ENCODE peak calls at places on chromosome 12, in eight cellular contexts. B, U, K, S, A, O, H and Q are unnamed samples.

GRCh38 chr12:31118347-31118830 is 44.7 kb downstream of the DDX11 start:
- DNase-seq in B (no peak), U (no peak), K (no peak), S (peak; percentile 57), A (peak; percentile 66), O (peak; percentile 68), H (no peak), Q (no peak)

GRCh38 chr12:114004402-114004801 is 38.3 kb upstream of the RBM19 start:
- DNase-seq in B (no peak), U (no peak), K (no peak), S (no peak), A (no peak), O (no peak), H (no peak), Q (no peak)

GRCh38 chr12:13945641-13946040 is 35.8 kb downstream of the GRIN2B start:
- DNase-seq in B (no peak), U (no peak), K (no peak), S (no peak), A (no peak), O (no peak), H (no peak), Q (no peak)

GRCh38 chr12:124457287-124458219 is 109.9 kb downstream of the NCOR2 start:
- DNase-seq in B (peak; percentile 54), U (no peak), K (no peak), S (no peak), A (no peak), O (no peak), H (peak; percentile 90), Q (peak; percentile 61)

GRCh38 chr12:12428047-12428446 is 71.2 kb downstream of the BORCS5 start:
- DNase-seq in B (no peak), U (no peak), K (no peak), S (no peak), A (no peak), O (no peak), H (no peak), Q (no peak)

GRCh38 chr12:56836800-56837663 is 73.9 kb downstream of the HSD17B6 start:
- DNase-seq in B (no peak), U (no peak), K (no peak), S (no peak), A (no peak), O (no peak), H (no peak), Q (peak; percentile 77)

GRCh38 chr12:19158909-19159308 is 29.4 kb downstream of the PLEKHA5 start:
- DNase-seq in B (no peak), U (no peak), K (peak; percentile 45), S (no peak), A (no peak), O (no peak), H (no peak), Q (peak; percentile 25)

GRCh38 chr12:14167005-14167628 is 185.7 kb upstream of the GRIN2B start:
- DNase-seq in B (peak; percentile 36), U (peak; percentile 34), K (peak; percentile 7), S (peak; percentile 61), A (peak; percentile 75), O (peak; percentile 71), H (no peak), Q (peak; percentile 60)

GRCh38 chr12:57772429-57773322 is at the start of gene EEF1AKMT3:
- DNase-seq in B (peak; percentile 70), U (peak; percentile 71), K (no peak), S (peak; percentile 71), A (peak; percentile 73), O (peak; percentile 71), H (peak; percentile 90), Q (peak; percentile 47)

GRCh38 chr12:123597100-123597499 is 4.8 kb upstream of the DDX55 start:
- DNase-seq in B (no peak), U (no peak), K (no peak), S (no peak), A (no peak), O (no peak), H (no peak), Q (no peak)

GRCh38 chr12:118922405-118922804 is 58.9 kb upstream of the SRRM4 start:
- DNase-seq in B (no peak), U (no peak), K (no peak), S (no peak), A (peak; percentile 76), O (peak; percentile 70), H (no peak), Q (no peak)

GRCh38 chr12:104598342-104599271 is 141.9 kb downstream of the CHST11 start:
- DNase-seq in B (peak; percentile 71), U (no peak), K (no peak), S (no peak), A (no peak), O (no peak), H (no peak), Q (no peak)

GRCh38 chr12:2170376-2170775 is 117.6 kb downstream of the CACNA1C start:
- DNase-seq in B (no peak), U (no peak), K (no peak), S (no peak), A (no peak), O (no peak), H (no peak), Q (peak; percentile 96)

GRCh38 chr12:646303-647038 is 16.8 kb downstream of the NINJ2 start:
- DNase-seq in B (peak; percentile 73), U (no peak), K (no peak), S (no peak), A (no peak), O (no peak), H (no peak), Q (peak; percentile 72)

GRCh38 chr12:77553976-77554619 is 276.6 kb upstream of the NAV3 start:
- DNase-seq in B (no peak), U (no peak), K (no peak), S (no peak), A (no peak), O (no peak), H (no peak), Q (no peak)

GRCh38 chr12:131101006-131101405 is 147.3 kb downstream of the ADGRD1 start:
- DNase-seq in B (peak; percentile 5), U (peak; percentile 2), K (no peak), S (no peak), A (no peak), O (no peak), H (no peak), Q (no peak)

GRCh38 chr12:132179431-132180362 is 35.4 kb downstream of the NOC4L start:
- DNase-seq in B (no peak), U (no peak), K (no peak), S (no peak), A (no peak), O (no peak), H (peak; percentile 55), Q (no peak)

GRCh38 chr12:132279184-132279889 is 50.1 kb downstream of the GALNT9 start:
- DNase-seq in B (peak; percentile 49), U (no peak), K (no peak), S (no peak), A (peak; percentile 47), O (no peak), H (peak; percentile 91), Q (no peak)

GRCh38 chr12:24482044-24482443 is 466.9 kb downstream of the BCAT1 start:
- DNase-seq in B (no peak), U (no peak), K (no peak), S (no peak), A (no peak), O (no peak), H (no peak), Q (no peak)

GRCh38 chr12:62922539-62922938 is 12.4 kb downstream of the PPM1H start:
- DNase-seq in B (no peak), U (no peak), K (no peak), S (no peak), A (no peak), O (no peak), H (no peak), Q (no peak)
- H3K4me3 ChIP-seq in B (no peak overlapping the region), U (no peak overlapping the region), K (no peak overlapping the region), S (no peak overlapping the region), A (no peak overlapping the region), O (no peak overlapping the region), H (no peak overlapping the region), Q (no peak overlapping the region)

GRCh38 chr12:53096089-53096741 is 1.3 kb upstream of the IGFBP6 start:
- DNase-seq in B (peak; percentile 28), U (no peak), K (peak; percentile 74), S (no peak), A (peak; percentile 58), O (peak; percentile 63), H (peak; percentile 94), Q (peak; percentile 95)
- TF ChIP-seq CTCF in B (no peak), U (no peak), K (no peak), S (no peak), A (no peak), O (no peak), H (no peak), Q (no peak)

DNA sequence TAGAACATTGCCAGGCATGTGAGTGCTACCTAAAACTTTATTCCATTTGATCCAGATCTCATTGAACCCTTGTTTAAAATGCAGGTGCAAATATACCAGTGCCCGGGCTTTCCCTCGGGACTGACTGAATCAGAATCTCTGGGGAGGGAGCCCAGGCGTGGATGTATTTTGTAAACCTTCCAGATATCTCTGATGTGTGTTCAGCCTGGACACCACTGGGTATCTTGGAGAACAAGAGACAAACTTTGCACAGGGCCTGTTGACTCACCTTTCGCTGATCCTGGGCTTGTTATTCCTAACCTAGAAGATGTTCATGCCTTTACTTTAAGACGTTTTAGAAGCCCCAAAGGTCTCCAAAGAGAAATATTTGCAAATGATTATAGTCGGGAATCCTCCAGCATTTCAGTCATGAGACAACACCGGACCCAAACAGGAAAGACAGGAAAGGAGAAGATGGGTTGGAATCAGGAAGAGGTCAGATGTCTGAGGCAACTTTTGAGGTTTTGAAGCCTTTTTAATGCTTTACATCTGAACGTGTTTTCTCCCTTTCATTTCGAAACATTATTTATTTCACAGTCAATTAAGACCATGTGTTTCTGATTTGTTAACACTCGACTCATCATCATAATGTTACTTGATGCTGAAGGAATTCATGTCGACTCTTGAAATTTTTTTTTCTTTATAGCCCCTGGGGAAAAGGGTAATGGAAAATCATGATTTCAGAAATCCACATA is 118.6 kb downstream of the PLXNC1 start:
- DNase-seq in B (no peak), U (no peak), K (peak; percentile 88), S (no peak), A (no peak), O (no peak), H (no peak), Q (peak; percentile 95)
- H3K4me3 ChIP-seq in B (no peak overlapping the region), U (no peak overlapping the region), K (no peak overlapping the region), S (no peak overlapping the region), A (no peak overlapping the region), O (no peak overlapping the region), H (no peak overlapping the region), Q (no peak overlapping the region)

GRCh38 chr12:68118096-68118755 is 41.3 kb downstream of the IFNG start:
- DNase-seq in B (no peak), U (no peak), K (no peak), S (no peak), A (peak; percentile 57), O (no peak), H (no peak), Q (no peak)

GRCh38 chr12:68111995-68112394 is 47.5 kb downstream of the IFNG start:
- DNase-seq in B (no peak), U (no peak), K (no peak), S (no peak), A (no peak), O (no peak), H (no peak), Q (no peak)

GRCh38 chr12:68109001-68109400 is 50.5 kb downstream of the IFNG start:
- DNase-seq in B (no peak), U (no peak), K (no peak), S (no peak), A (no peak), O (no peak), H (no peak), Q (no peak)

GRCh38 chr12:68109444-68110217 is 49.9 kb downstream of the IFNG start:
- DNase-seq in B (no peak), U (no peak), K (no peak), S (no peak), A (no peak), O (no peak), H (no peak), Q (no peak)

GRCh38 chr12:68113644-68114043 is 45.9 kb downstream of the IFNG start:
- DNase-seq in B (no peak), U (peak; percentile 22), K (no peak), S (no peak), A (peak; percentile 72), O (peak; percentile 22), H (no peak), Q (no peak)
- TF ChIP-seq CTCF in B (no peak), U (peak; percentile 31), K (peak; percentile 19), S (no peak), A (peak; percentile 77), O (peak; percentile 48), H (no peak), Q (peak; percentile 32)